ENCODE peak calls at places on chromosomes 7 and 10, in seven cellular contexts. V is A673; B is lower lobe of right lung; T is CD4-positive, alpha-beta memory T cell; M is heart right ventricle; A is endodermal cell; Y is effector memory CD4-positive, alpha-beta T cell. O is an unnamed sample.

GRCh38 chr10:24214762-24215161 is 5.8 kb downstream of the KIAA1217 start:
- DNase-seq in V (no peak), B (peak; percentile 62), T (no peak), M (no peak), A (peak; percentile 74), Y (no peak), O (no peak)

GRCh38 chr7:104848386-104848990 is 165.5 kb upstream of the KMT2E start:
- DNase-seq in V (peak; percentile 73), B (no peak), T (peak; percentile 30), M (peak; percentile 54), A (peak; percentile 96), Y (no peak), O (no peak)

GRCh38 chr10:100642295-100642994 is 102.9 kb upstream of the PAX2 start:
- DNase-seq in V (no peak), B (no peak), T (no peak), M (no peak), A (peak; percentile 83), Y (no peak), O (no peak)

GRCh38 chr7:85749715-85750453 is 563.0 kb upstream of the SEMA3D start:
- DNase-seq in V (peak; percentile 20), B (no peak), T (no peak), M (no peak), A (peak; percentile 83), Y (no peak), O (no peak)

GRCh38 chr7:43314379-43315158 is 202.1 kb downstream of the HECW1 start:
- DNase-seq in V (no peak), B (no peak), T (no peak), M (no peak), A (no peak), Y (no peak), O (no peak)

GRCh38 chr7:118182618-118183253 is 1.2 kb upstream of the LSM8 start:
- DNase-seq in V (no peak), B (no peak), T (no peak), M (no peak), A (no peak), Y (no peak), O (no peak)

GRCh38 chr7:151936207-151936606 is 20.0 kb upstream of the GALNTL5 start:
- DNase-seq in V (no peak), B (no peak), T (peak; percentile 76), M (no peak), A (no peak), Y (no peak), O (no peak)

GRCh38 chr7:97075928-97076327 is 41.6 kb upstream of the SDHAF3 start:
- DNase-seq in V (no peak), B (no peak), T (no peak), M (no peak), A (peak; percentile 49), Y (no peak), O (peak; percentile 6)

GRCh38 chr10:86635402-86635801 is 18.9 kb upstream of the OPN4 start:
- DNase-seq in V (no peak), B (no peak), T (no peak), M (no peak), A (no peak), Y (no peak), O (peak; percentile 93)

GRCh38 chr7:132650498-132650897 is 74.2 kb upstream of the PLXNA4 start:
- DNase-seq in V (peak; percentile 33), B (no peak), T (no peak), M (no peak), A (no peak), Y (no peak), O (peak; percentile 86)

GRCh38 chr10:57979986-57980385 is 287.7 kb downstream of the IPMK start:
- DNase-seq in V (no peak), B (no peak), T (no peak), M (no peak), A (no peak), Y (no peak), O (no peak)

GRCh38 chr10:74500026-74500704 is 326.2 kb upstream of the KAT6B start:
- DNase-seq in V (no peak), B (no peak), T (no peak), M (no peak), A (no peak), Y (no peak), O (no peak)

GRCh38 chr10:105243381-105243780 is 602.3 kb downstream of the SORCS3 start:
- DNase-seq in V (no peak), B (no peak), T (no peak), M (no peak), A (no peak), Y (no peak), O (peak; percentile 8)

GRCh38 chr7:17651926-17652385 is 288.3 kb downstream of the SNX13 start:
- DNase-seq in V (no peak), B (no peak), T (no peak), M (peak; percentile 52), A (no peak), Y (no peak), O (peak; percentile 71)

GRCh38 chr10:100836891-100837290 is 75.9 kb upstream of the SLF2 start:
- DNase-seq in V (no peak), B (no peak), T (no peak), M (no peak), A (no peak), Y (no peak), O (no peak)

GRCh38 chr10:101351477-101351876 is 2.5 kb upstream of the BTRC start:
- DNase-seq in V (no peak), B (no peak), T (no peak), M (no peak), A (no peak), Y (no peak), O (no peak)

GRCh38 chr10:116742367-116743265 is at the start of gene HSPA12A:
- DNase-seq in V (peak; percentile 70), B (peak; percentile 79), T (peak; percentile 29), M (peak; percentile 73), A (peak; percentile 89), Y (no peak), O (peak; percentile 80)

GRCh38 chr10:91880310-91880709 is 29.0 kb downstream of the FGFBP3 start:
- DNase-seq in V (no peak), B (no peak), T (no peak), M (no peak), A (peak; percentile 68), Y (no peak), O (peak; percentile 85)

GRCh38 chr7:45599851-45600706 is 25.9 kb downstream of the ADCY1 start:
- DNase-seq in V (no peak), B (no peak), T (no peak), M (peak; percentile 46), A (peak; percentile 27), Y (no peak), O (no peak)

GRCh38 chr7:8277394-8277982 is 15.5 kb upstream of the ICA1 start:
- DNase-seq in V (peak; percentile 24), B (no peak), T (no peak), M (no peak), A (peak; percentile 52), Y (no peak), O (no peak)

GRCh38 chr7:64889686-64890162 is 13.3 kb upstream of the ZNF273 start:
- DNase-seq in V (no peak), B (no peak), T (no peak), M (no peak), A (peak; percentile 41), Y (no peak), O (no peak)

GRCh38 chr10:5584895-5585516 is 60.2 kb downstream of the CALML3 start:
- DNase-seq in V (no peak), B (peak; percentile 38), T (no peak), M (no peak), A (no peak), Y (no peak), O (peak; percentile 99)

GRCh38 chr10:13102002-13102794 is 2.2 kb downstream of the OPTN start:
- DNase-seq in V (no peak), B (no peak), T (no peak), M (peak; percentile 33), A (no peak), Y (no peak), O (no peak)

GRCh38 chr7:111829221-111829620 is 266.9 kb upstream of the IMMP2L start:
- DNase-seq in V (no peak), B (no peak), T (no peak), M (no peak), A (no peak), Y (no peak), O (no peak)

GRCh38 chr10:60797200-60797599 is 18.9 kb downstream of the CDK1 start:
- DNase-seq in V (no peak), B (no peak), T (no peak), M (no peak), A (no peak), Y (no peak), O (no peak)

DNA sequence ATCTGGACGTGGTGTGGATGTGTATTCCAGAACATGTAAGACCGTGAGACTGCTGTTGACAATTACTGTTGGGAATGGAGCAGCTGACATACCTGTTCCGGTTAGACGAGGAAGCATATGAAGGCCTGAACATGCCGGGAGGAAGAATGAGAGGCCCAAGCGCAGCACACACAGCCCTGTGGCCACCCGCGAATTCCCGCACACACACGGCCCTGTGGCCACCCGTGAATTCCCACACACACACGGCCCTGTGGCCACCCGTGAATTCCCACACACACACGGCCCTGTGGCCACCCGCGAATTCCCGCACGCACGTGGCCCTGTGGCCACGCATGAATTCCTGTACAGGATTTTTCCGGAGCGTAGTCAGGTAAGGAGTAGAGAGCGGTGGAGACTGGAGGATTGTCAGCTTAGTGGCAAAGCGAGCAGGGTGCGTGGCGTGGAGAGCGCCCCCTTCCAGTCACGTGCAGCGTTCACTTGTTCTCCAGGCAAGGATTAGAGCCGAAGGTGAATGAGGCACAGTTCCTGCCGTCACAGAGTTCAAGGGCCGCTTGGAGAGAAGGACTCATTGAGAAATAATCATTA is 9.5 kb upstream of the SUN1 start:
- DNase-seq in V (no peak), B (no peak), T (no peak), M (no peak), A (peak; percentile 86), Y (no peak), O (no peak)
- H3K27ac ChIP-seq in V (peak overlapping the region; percentile 39), B (no peak overlapping the region), T (no peak overlapping the region), M (peak overlapping the region; percentile 21), A (no peak overlapping the region), Y (no peak overlapping the region), O (no peak overlapping the region)

GRCh38 chr7:138919912-138920311 is 61.3 kb downstream of the KIAA1549 start:
- DNase-seq in V (no peak), B (no peak), T (no peak), M (no peak), A (peak; percentile 64), Y (no peak), O (no peak)
- H3K27ac ChIP-seq in V (no peak overlapping the region), B (no peak overlapping the region), T (no peak overlapping the region), M (no peak overlapping the region), A (no peak overlapping the region), Y (no peak overlapping the region), O (no peak overlapping the region)

DNA sequence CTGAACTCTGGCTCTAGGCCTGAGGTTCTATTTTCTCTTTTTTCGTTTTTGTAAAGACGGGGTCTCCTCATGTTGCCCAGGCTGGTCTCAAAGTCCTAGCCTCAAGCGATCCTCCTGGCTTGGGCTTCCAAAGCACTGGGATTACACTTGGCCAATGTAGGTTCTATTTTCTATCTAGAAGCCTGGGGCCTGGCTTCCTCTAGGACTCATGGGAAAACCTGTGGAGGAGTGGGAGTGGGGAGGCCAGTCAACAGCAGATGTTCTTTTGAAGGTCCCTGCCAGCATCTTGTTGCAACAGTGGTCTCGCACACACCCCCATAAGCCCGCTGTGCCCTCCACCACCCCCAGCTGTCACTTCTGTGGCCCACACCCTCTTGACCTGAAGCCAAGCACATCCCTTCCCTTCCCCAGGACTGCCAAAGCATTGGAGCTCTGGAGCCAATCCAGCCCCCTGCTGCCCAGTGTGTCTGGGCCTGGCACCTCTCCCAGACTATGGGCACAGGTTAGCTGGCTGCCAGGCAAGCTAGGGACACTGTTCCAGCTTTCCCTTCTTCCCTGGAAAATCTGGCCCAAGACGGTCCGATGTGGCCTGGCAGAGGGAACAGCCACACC is 1.9 kb upstream of the STX1A start:
- DNase-seq in V (no peak), B (no peak), T (no peak), M (peak; percentile 78), A (no peak), Y (no peak), O (no peak)
- H3K27ac ChIP-seq in V (no peak overlapping the region), B (no peak overlapping the region), T (no peak overlapping the region), M (peak overlapping the region; percentile 25), A (no peak overlapping the region), Y (no peak overlapping the region), O (no peak overlapping the region)

GRCh38 chr10:89002234-89002978 is 11.8 kb downstream of the FAS start:
- DNase-seq in V (no peak), B (no peak), T (no peak), M (no peak), A (no peak), Y (no peak), O (no peak)
- H3K27ac ChIP-seq in V (no peak overlapping the region), B (peak overlapping the region; percentile 71), T (peak overlapping the region; percentile 74), M (no peak overlapping the region), A (peak overlapping the region; percentile 93), Y (peak overlapping the region; percentile 69), O (no peak overlapping the region)